ENCODE peak calls at places on chromosome 2, in seven cellular contexts. One of them, this sample, is unnamed.

GRCh38 chr2:145846986-145847385 is 1327.1 kb upstream of the ZEB2 start:
- DNase-seq in right lobe of liver: no peak
- DNase-seq in activated CD4-positive, alpha-beta memory T cell treated with anti-CD3 and anti-CD28 coated beads, Interleukin-2, amount 10 ng/mL, durations not matched to agents 7 days and 5 days: no peak
- DNase-seq in stimulated activated CD8-positive, alpha-beta memory T cell treated with anti-CD3 and anti-CD28 coated beads, Interleukin-15, amount 100 ng/mL, for 24 hours: no peak
- DNase-seq in right cardiac atrium: no peak
- DNase-seq in GM13976: no peak
- DNase-seq in progenitor cell of endocrine pancreas: no peak
- DNase-seq in this sample: no peak

GRCh38 chr2:150938586-150938985 is 323.1 kb downstream of the RBM43 start:
- DNase-seq in progenitor cell of endocrine pancreas: no peak
- DNase-seq in activated CD4-positive, alpha-beta memory T cell treated with anti-CD3 and anti-CD28 coated beads, Interleukin-2, amount 10 ng/mL, durations not matched to agents 7 days and 5 days: no peak
- DNase-seq in right lobe of liver: no peak
- DNase-seq in stimulated activated CD8-positive, alpha-beta memory T cell treated with anti-CD3 and anti-CD28 coated beads, Interleukin-15, amount 100 ng/mL, for 24 hours: no peak
- DNase-seq in right cardiac atrium: no peak
- DNase-seq in GM13976: no peak
- DNase-seq in this sample: no peak

GRCh38 chr2:61639721-61640120 is 101.6 kb upstream of the XPO1 start:
- DNase-seq in right cardiac atrium: no peak
- DNase-seq in right lobe of liver: no peak
- DNase-seq in progenitor cell of endocrine pancreas: no peak
- DNase-seq in GM13976: no peak
- DNase-seq in stimulated activated CD8-positive, alpha-beta memory T cell treated with anti-CD3 and anti-CD28 coated beads, Interleukin-15, amount 100 ng/mL, for 24 hours: no peak
- DNase-seq in activated CD4-positive, alpha-beta memory T cell treated with anti-CD3 and anti-CD28 coated beads, Interleukin-2, amount 10 ng/mL, durations not matched to agents 7 days and 5 days: no peak
- DNase-seq in this sample: no peak

GRCh38 chr2:83944174-83944573 is 514.9 kb downstream of the SUCLG1 start:
- DNase-seq in right cardiac atrium: no peak
- DNase-seq in right lobe of liver: no peak
- DNase-seq in progenitor cell of endocrine pancreas: no peak
- DNase-seq in activated CD4-positive, alpha-beta memory T cell treated with anti-CD3 and anti-CD28 coated beads, Interleukin-2, amount 10 ng/mL, durations not matched to agents 7 days and 5 days: no peak
- DNase-seq in stimulated activated CD8-positive, alpha-beta memory T cell treated with anti-CD3 and anti-CD28 coated beads, Interleukin-15, amount 100 ng/mL, for 24 hours: no peak
- DNase-seq in GM13976: no peak
- DNase-seq in this sample: no peak

GRCh38 chr2:38720613-38721241 is 30.4 kb downstream of the SRSF7 start:
- DNase-seq in right lobe of liver: peak; percentile 63
- DNase-seq in progenitor cell of endocrine pancreas: no peak
- DNase-seq in right cardiac atrium: peak; percentile 92
- DNase-seq in GM13976: no peak
- DNase-seq in stimulated activated CD8-positive, alpha-beta memory T cell treated with anti-CD3 and anti-CD28 coated beads, Interleukin-15, amount 100 ng/mL, for 24 hours: no peak
- DNase-seq in activated CD4-positive, alpha-beta memory T cell treated with anti-CD3 and anti-CD28 coated beads, Interleukin-2, amount 10 ng/mL, durations not matched to agents 7 days and 5 days: no peak
- DNase-seq in this sample: no peak

GRCh38 chr2:159086332-159086731 is 117.9 kb downstream of the TANC1 start:
- DNase-seq in activated CD4-positive, alpha-beta memory T cell treated with anti-CD3 and anti-CD28 coated beads, Interleukin-2, amount 10 ng/mL, durations not matched to agents 7 days and 5 days: no peak
- DNase-seq in GM13976: no peak
- DNase-seq in right cardiac atrium: peak; percentile 63
- DNase-seq in right lobe of liver: no peak
- DNase-seq in stimulated activated CD8-positive, alpha-beta memory T cell treated with anti-CD3 and anti-CD28 coated beads, Interleukin-15, amount 100 ng/mL, for 24 hours: no peak
- DNase-seq in progenitor cell of endocrine pancreas: no peak
- DNase-seq in this sample: no peak

GRCh38 chr2:19346983-19347618 is 11.3 kb downstream of the OSR1 start:
- DNase-seq in progenitor cell of endocrine pancreas: no peak
- DNase-seq in stimulated activated CD8-positive, alpha-beta memory T cell treated with anti-CD3 and anti-CD28 coated beads, Interleukin-15, amount 100 ng/mL, for 24 hours: no peak
- DNase-seq in right cardiac atrium: no peak
- DNase-seq in activated CD4-positive, alpha-beta memory T cell treated with anti-CD3 and anti-CD28 coated beads, Interleukin-2, amount 10 ng/mL, durations not matched to agents 7 days and 5 days: no peak
- DNase-seq in GM13976: peak; percentile 32
- DNase-seq in right lobe of liver: no peak
- DNase-seq in this sample: no peak

GRCh38 chr2:97715951-97716694 is 2.7 kb downstream of the ZAP70 start:
- DNase-seq in progenitor cell of endocrine pancreas: no peak
- DNase-seq in right cardiac atrium: no peak
- DNase-seq in right lobe of liver: peak; percentile 31
- DNase-seq in GM13976: no peak
- DNase-seq in activated CD4-positive, alpha-beta memory T cell treated with anti-CD3 and anti-CD28 coated beads, Interleukin-2, amount 10 ng/mL, durations not matched to agents 7 days and 5 days: no peak
- DNase-seq in stimulated activated CD8-positive, alpha-beta memory T cell treated with anti-CD3 and anti-CD28 coated beads, Interleukin-15, amount 100 ng/mL, for 24 hours: no peak
- DNase-seq in this sample: no peak

GRCh38 chr2:36982467-36982866 is 16.1 kb upstream of the STRN start:
- DNase-seq in stimulated activated CD8-positive, alpha-beta memory T cell treated with anti-CD3 and anti-CD28 coated beads, Interleukin-15, amount 100 ng/mL, for 24 hours: no peak
- DNase-seq in right cardiac atrium: no peak
- DNase-seq in activated CD4-positive, alpha-beta memory T cell treated with anti-CD3 and anti-CD28 coated beads, Interleukin-2, amount 10 ng/mL, durations not matched to agents 7 days and 5 days: no peak
- DNase-seq in GM13976: no peak
- DNase-seq in right lobe of liver: no peak
- DNase-seq in progenitor cell of endocrine pancreas: no peak
- DNase-seq in this sample: no peak

GRCh38 chr2:51220606-51221005 is 188.7 kb upstream of the NRXN1 start:
- DNase-seq in progenitor cell of endocrine pancreas: no peak
- DNase-seq in activated CD4-positive, alpha-beta memory T cell treated with anti-CD3 and anti-CD28 coated beads, Interleukin-2, amount 10 ng/mL, durations not matched to agents 7 days and 5 days: no peak
- DNase-seq in right lobe of liver: no peak
- DNase-seq in right cardiac atrium: no peak
- DNase-seq in stimulated activated CD8-positive, alpha-beta memory T cell treated with anti-CD3 and anti-CD28 coated beads, Interleukin-15, amount 100 ng/mL, for 24 hours: no peak
- DNase-seq in GM13976: no peak
- DNase-seq in this sample: no peak

GRCh38 chr2:226002438-226002837 is 602.9 kb downstream of the NYAP2 start:
- DNase-seq in right lobe of liver: no peak
- DNase-seq in right cardiac atrium: peak; percentile 62
- DNase-seq in activated CD4-positive, alpha-beta memory T cell treated with anti-CD3 and anti-CD28 coated beads, Interleukin-2, amount 10 ng/mL, durations not matched to agents 7 days and 5 days: no peak
- DNase-seq in progenitor cell of endocrine pancreas: no peak
- DNase-seq in stimulated activated CD8-positive, alpha-beta memory T cell treated with anti-CD3 and anti-CD28 coated beads, Interleukin-15, amount 100 ng/mL, for 24 hours: no peak
- DNase-seq in GM13976: no peak
- DNase-seq in this sample: no peak

GRCh38 chr2:69911985-69912563 is 2.8 kb upstream of the MXD1 start:
- DNase-seq in activated CD4-positive, alpha-beta memory T cell treated with anti-CD3 and anti-CD28 coated beads, Interleukin-2, amount 10 ng/mL, durations not matched to agents 7 days and 5 days: no peak
- DNase-seq in progenitor cell of endocrine pancreas: no peak
- DNase-seq in right cardiac atrium: no peak
- DNase-seq in GM13976: peak; percentile 46
- DNase-seq in right lobe of liver: no peak
- DNase-seq in stimulated activated CD8-positive, alpha-beta memory T cell treated with anti-CD3 and anti-CD28 coated beads, Interleukin-15, amount 100 ng/mL, for 24 hours: no peak
- DNase-seq in this sample: no peak

GRCh38 chr2:30949435-30949834 is 142.2 kb upstream of the CAPN13 start:
- DNase-seq in GM13976: no peak
- DNase-seq in stimulated activated CD8-positive, alpha-beta memory T cell treated with anti-CD3 and anti-CD28 coated beads, Interleukin-15, amount 100 ng/mL, for 24 hours: no peak
- DNase-seq in activated CD4-positive, alpha-beta memory T cell treated with anti-CD3 and anti-CD28 coated beads, Interleukin-2, amount 10 ng/mL, durations not matched to agents 7 days and 5 days: no peak
- DNase-seq in right cardiac atrium: no peak
- DNase-seq in right lobe of liver: no peak
- DNase-seq in progenitor cell of endocrine pancreas: no peak
- DNase-seq in this sample: no peak

GRCh38 chr2:201798252-201798918 is 8.0 kb upstream of the CDK15 start:
- DNase-seq in activated CD4-positive, alpha-beta memory T cell treated with anti-CD3 and anti-CD28 coated beads, Interleukin-2, amount 10 ng/mL, durations not matched to agents 7 days and 5 days: no peak
- DNase-seq in GM13976: no peak
- DNase-seq in stimulated activated CD8-positive, alpha-beta memory T cell treated with anti-CD3 and anti-CD28 coated beads, Interleukin-15, amount 100 ng/mL, for 24 hours: no peak
- DNase-seq in right cardiac atrium: no peak
- DNase-seq in right lobe of liver: no peak
- DNase-seq in progenitor cell of endocrine pancreas: no peak
- DNase-seq in this sample: no peak

GRCh38 chr2:20194097-20194989 is 30.6 kb downstream of the SDC1 start:
- DNase-seq in stimulated activated CD8-positive, alpha-beta memory T cell treated with anti-CD3 and anti-CD28 coated beads, Interleukin-15, amount 100 ng/mL, for 24 hours: no peak
- DNase-seq in activated CD4-positive, alpha-beta memory T cell treated with anti-CD3 and anti-CD28 coated beads, Interleukin-2, amount 10 ng/mL, durations not matched to agents 7 days and 5 days: no peak
- DNase-seq in GM13976: no peak
- DNase-seq in right lobe of liver: no peak
- DNase-seq in right cardiac atrium: peak; percentile 2
- DNase-seq in progenitor cell of endocrine pancreas: no peak
- DNase-seq in this sample: no peak

GRCh38 chr2:65263257-65263656 is 35.6 kb downstream of the ACTR2 start:
- DNase-seq in right lobe of liver: no peak
- DNase-seq in right cardiac atrium: no peak
- DNase-seq in activated CD4-positive, alpha-beta memory T cell treated with anti-CD3 and anti-CD28 coated beads, Interleukin-2, amount 10 ng/mL, durations not matched to agents 7 days and 5 days: no peak
- DNase-seq in progenitor cell of endocrine pancreas: no peak
- DNase-seq in stimulated activated CD8-positive, alpha-beta memory T cell treated with anti-CD3 and anti-CD28 coated beads, Interleukin-15, amount 100 ng/mL, for 24 hours: no peak
- DNase-seq in GM13976: no peak
- DNase-seq in this sample: no peak

GRCh38 chr2:219498280-219499057 is at the start of gene GMPPA:
- DNase-seq in stimulated activated CD8-positive, alpha-beta memory T cell treated with anti-CD3 and anti-CD28 coated beads, Interleukin-15, amount 100 ng/mL, for 24 hours: peak; percentile 64
- DNase-seq in right lobe of liver: peak; percentile 97
- DNase-seq in GM13976: peak; percentile 98
- DNase-seq in progenitor cell of endocrine pancreas: peak; percentile 79
- DNase-seq in right cardiac atrium: peak; percentile 97
- DNase-seq in activated CD4-positive, alpha-beta memory T cell treated with anti-CD3 and anti-CD28 coated beads, Interleukin-2, amount 10 ng/mL, durations not matched to agents 7 days and 5 days: peak; percentile 97
- DNase-seq in this sample: peak; percentile 99

GRCh38 chr2:57516740-57517340 is 529.8 kb upstream of the VRK2 start:
- DNase-seq in GM13976: peak; percentile 38
- DNase-seq in stimulated activated CD8-positive, alpha-beta memory T cell treated with anti-CD3 and anti-CD28 coated beads, Interleukin-15, amount 100 ng/mL, for 24 hours: no peak
- DNase-seq in right lobe of liver: no peak
- DNase-seq in right cardiac atrium: no peak
- DNase-seq in activated CD4-positive, alpha-beta memory T cell treated with anti-CD3 and anti-CD28 coated beads, Interleukin-2, amount 10 ng/mL, durations not matched to agents 7 days and 5 days: no peak
- DNase-seq in progenitor cell of endocrine pancreas: no peak
- DNase-seq in this sample: no peak

GRCh38 chr2:20456049-20456665 is 9.3 kb downstream of the RHOB start:
- DNase-seq in progenitor cell of endocrine pancreas: no peak
- DNase-seq in right cardiac atrium: no peak
- DNase-seq in GM13976: no peak
- DNase-seq in activated CD4-positive, alpha-beta memory T cell treated with anti-CD3 and anti-CD28 coated beads, Interleukin-2, amount 10 ng/mL, durations not matched to agents 7 days and 5 days: no peak
- DNase-seq in right lobe of liver: no peak
- DNase-seq in stimulated activated CD8-positive, alpha-beta memory T cell treated with anti-CD3 and anti-CD28 coated beads, Interleukin-15, amount 100 ng/mL, for 24 hours: no peak
- DNase-seq in this sample: no peak

GRCh38 chr2:29295843-29296242 is 180.6 kb downstream of the CLIP4 start:
- DNase-seq in right cardiac atrium: no peak
- DNase-seq in progenitor cell of endocrine pancreas: no peak
- DNase-seq in activated CD4-positive, alpha-beta memory T cell treated with anti-CD3 and anti-CD28 coated beads, Interleukin-2, amount 10 ng/mL, durations not matched to agents 7 days and 5 days: no peak
- DNase-seq in right lobe of liver: no peak
- DNase-seq in GM13976: no peak
- DNase-seq in stimulated activated CD8-positive, alpha-beta memory T cell treated with anti-CD3 and anti-CD28 coated beads, Interleukin-15, amount 100 ng/mL, for 24 hours: no peak
- DNase-seq in this sample: peak; percentile 38

GRCh38 chr2:128562471-128563347 is 244.0 kb upstream of the HS6ST1 start:
- DNase-seq in activated CD4-positive, alpha-beta memory T cell treated with anti-CD3 and anti-CD28 coated beads, Interleukin-2, amount 10 ng/mL, durations not matched to agents 7 days and 5 days: no peak
- DNase-seq in right lobe of liver: no peak
- DNase-seq in stimulated activated CD8-positive, alpha-beta memory T cell treated with anti-CD3 and anti-CD28 coated beads, Interleukin-15, amount 100 ng/mL, for 24 hours: no peak
- DNase-seq in progenitor cell of endocrine pancreas: no peak
- DNase-seq in GM13976: no peak
- DNase-seq in right cardiac atrium: no peak
- DNase-seq in this sample: no peak

GRCh38 chr2:201698588-201699226 is at the start of gene MPP4:
- DNase-seq in right lobe of liver: no peak
- DNase-seq in right cardiac atrium: no peak
- DNase-seq in activated CD4-positive, alpha-beta memory T cell treated with anti-CD3 and anti-CD28 coated beads, Interleukin-2, amount 10 ng/mL, durations not matched to agents 7 days and 5 days: no peak
- DNase-seq in GM13976: no peak
- DNase-seq in stimulated activated CD8-positive, alpha-beta memory T cell treated with anti-CD3 and anti-CD28 coated beads, Interleukin-15, amount 100 ng/mL, for 24 hours: no peak
- DNase-seq in progenitor cell of endocrine pancreas: no peak
- DNase-seq in this sample: no peak

GRCh38 chr2:196268538-196269338 is 97.4 kb upstream of the STK17B start:
- DNase-seq in right lobe of liver: no peak
- DNase-seq in GM13976: no peak
- DNase-seq in right cardiac atrium: no peak
- DNase-seq in activated CD4-positive, alpha-beta memory T cell treated with anti-CD3 and anti-CD28 coated beads, Interleukin-2, amount 10 ng/mL, durations not matched to agents 7 days and 5 days: no peak
- DNase-seq in progenitor cell of endocrine pancreas: no peak
- DNase-seq in stimulated activated CD8-positive, alpha-beta memory T cell treated with anti-CD3 and anti-CD28 coated beads, Interleukin-15, amount 100 ng/mL, for 24 hours: no peak
- DNase-seq in this sample: no peak

GRCh38 chr2:118677546-118677945 is 169.9 kb downstream of the EN1 start:
- DNase-seq in activated CD4-positive, alpha-beta memory T cell treated with anti-CD3 and anti-CD28 coated beads, Interleukin-2, amount 10 ng/mL, durations not matched to agents 7 days and 5 days: no peak
- DNase-seq in GM13976: no peak
- DNase-seq in right lobe of liver: no peak
- DNase-seq in stimulated activated CD8-positive, alpha-beta memory T cell treated with anti-CD3 and anti-CD28 coated beads, Interleukin-15, amount 100 ng/mL, for 24 hours: no peak
- DNase-seq in progenitor cell of endocrine pancreas: no peak
- DNase-seq in right cardiac atrium: no peak
- DNase-seq in this sample: no peak

GRCh38 chr2:59904145-59904544 is 649.3 kb downstream of the BCL11A start:
- DNase-seq in activated CD4-positive, alpha-beta memory T cell treated with anti-CD3 and anti-CD28 coated beads, Interleukin-2, amount 10 ng/mL, durations not matched to agents 7 days and 5 days: no peak
- DNase-seq in right cardiac atrium: no peak
- DNase-seq in stimulated activated CD8-positive, alpha-beta memory T cell treated with anti-CD3 and anti-CD28 coated beads, Interleukin-15, amount 100 ng/mL, for 24 hours: no peak
- DNase-seq in progenitor cell of endocrine pancreas: no peak
- DNase-seq in GM13976: no peak
- DNase-seq in right lobe of liver: no peak
- DNase-seq in this sample: no peak

GRCh38 chr2:117994729-117995128 is 19.1 kb downstream of the CCDC93 start:
- DNase-seq in progenitor cell of endocrine pancreas: no peak
- DNase-seq in stimulated activated CD8-positive, alpha-beta memory T cell treated with anti-CD3 and anti-CD28 coated beads, Interleukin-15, amount 100 ng/mL, for 24 hours: no peak
- DNase-seq in activated CD4-positive, alpha-beta memory T cell treated with anti-CD3 and anti-CD28 coated beads, Interleukin-2, amount 10 ng/mL, durations not matched to agents 7 days and 5 days: no peak
- DNase-seq in right cardiac atrium: no peak
- DNase-seq in GM13976: no peak
- DNase-seq in right lobe of liver: no peak
- DNase-seq in this sample: no peak

GRCh38 chr2:239159476-239159911 is 241.3 kb downstream of the HDAC4 start:
- DNase-seq in right cardiac atrium: no peak
- DNase-seq in GM13976: no peak
- DNase-seq in progenitor cell of endocrine pancreas: no peak
- DNase-seq in right lobe of liver: peak; percentile 27
- DNase-seq in stimulated activated CD8-positive, alpha-beta memory T cell treated with anti-CD3 and anti-CD28 coated beads, Interleukin-15, amount 100 ng/mL, for 24 hours: no peak
- DNase-seq in activated CD4-positive, alpha-beta memory T cell treated with anti-CD3 and anti-CD28 coated beads, Interleukin-2, amount 10 ng/mL, durations not matched to agents 7 days and 5 days: no peak
- DNase-seq in this sample: peak; percentile 10

GRCh38 chr2:15952451-15953142 is 12.2 kb downstream of the MYCN start:
- DNase-seq in progenitor cell of endocrine pancreas: no peak
- DNase-seq in right cardiac atrium: no peak
- DNase-seq in GM13976: no peak
- DNase-seq in activated CD4-positive, alpha-beta memory T cell treated with anti-CD3 and anti-CD28 coated beads, Interleukin-2, amount 10 ng/mL, durations not matched to agents 7 days and 5 days: no peak
- DNase-seq in right lobe of liver: no peak
- DNase-seq in stimulated activated CD8-positive, alpha-beta memory T cell treated with anti-CD3 and anti-CD28 coated beads, Interleukin-15, amount 100 ng/mL, for 24 hours: no peak
- DNase-seq in this sample: no peak

GRCh38 chr2:159968282-159968900 is 94.0 kb downstream of the PLA2R1 start:
- DNase-seq in right cardiac atrium: no peak
- DNase-seq in right lobe of liver: no peak
- DNase-seq in GM13976: peak; percentile 42
- DNase-seq in activated CD4-positive, alpha-beta memory T cell treated with anti-CD3 and anti-CD28 coated beads, Interleukin-2, amount 10 ng/mL, durations not matched to agents 7 days and 5 days: peak; percentile 17
- DNase-seq in progenitor cell of endocrine pancreas: peak; percentile 10
- DNase-seq in stimulated activated CD8-positive, alpha-beta memory T cell treated with anti-CD3 and anti-CD28 coated beads, Interleukin-15, amount 100 ng/mL, for 24 hours: no peak
- DNase-seq in this sample: peak; percentile 52

GRCh38 chr2:136057802-136058140 is 60.2 kb downstream of the CXCR4 start:
- DNase-seq in activated CD4-positive, alpha-beta memory T cell treated with anti-CD3 and anti-CD28 coated beads, Interleukin-2, amount 10 ng/mL, durations not matched to agents 7 days and 5 days: no peak
- DNase-seq in GM13976: no peak
- DNase-seq in progenitor cell of endocrine pancreas: no peak
- DNase-seq in right cardiac atrium: no peak
- DNase-seq in right lobe of liver: no peak
- DNase-seq in stimulated activated CD8-positive, alpha-beta memory T cell treated with anti-CD3 and anti-CD28 coated beads, Interleukin-15, amount 100 ng/mL, for 24 hours: no peak
- DNase-seq in this sample: no peak

GRCh38 chr2:150011336-150011735 is 423.8 kb upstream of the MMADHC start:
- DNase-seq in progenitor cell of endocrine pancreas: no peak
- DNase-seq in GM13976: no peak
- DNase-seq in activated CD4-positive, alpha-beta memory T cell treated with anti-CD3 and anti-CD28 coated beads, Interleukin-2, amount 10 ng/mL, durations not matched to agents 7 days and 5 days: no peak
- DNase-seq in right lobe of liver: no peak
- DNase-seq in stimulated activated CD8-positive, alpha-beta memory T cell treated with anti-CD3 and anti-CD28 coated beads, Interleukin-15, amount 100 ng/mL, for 24 hours: no peak
- DNase-seq in right cardiac atrium: no peak
- DNase-seq in this sample: no peak

GRCh38 chr2:64700133-64700809 is 46.6 kb upstream of the SERTAD2 start:
- DNase-seq in right cardiac atrium: no peak
- DNase-seq in activated CD4-positive, alpha-beta memory T cell treated with anti-CD3 and anti-CD28 coated beads, Interleukin-2, amount 10 ng/mL, durations not matched to agents 7 days and 5 days: no peak
- DNase-seq in progenitor cell of endocrine pancreas: no peak
- DNase-seq in right lobe of liver: no peak
- DNase-seq in stimulated activated CD8-positive, alpha-beta memory T cell treated with anti-CD3 and anti-CD28 coated beads, Interleukin-15, amount 100 ng/mL, for 24 hours: no peak
- DNase-seq in GM13976: peak; percentile 43
- DNase-seq in this sample: no peak

GRCh38 chr2:17331636-17332035 is 186.6 kb downstream of the RAD51AP2 start:
- DNase-seq in GM13976: no peak
- DNase-seq in progenitor cell of endocrine pancreas: no peak
- DNase-seq in stimulated activated CD8-positive, alpha-beta memory T cell treated with anti-CD3 and anti-CD28 coated beads, Interleukin-15, amount 100 ng/mL, for 24 hours: no peak
- DNase-seq in right lobe of liver: no peak
- DNase-seq in activated CD4-positive, alpha-beta memory T cell treated with anti-CD3 and anti-CD28 coated beads, Interleukin-2, amount 10 ng/mL, durations not matched to agents 7 days and 5 days: no peak
- DNase-seq in right cardiac atrium: no peak
- DNase-seq in this sample: no peak

This sample was measured in H9.